ENCODE peak calls at places on chromosome 18, in five cellular contexts. One of them, this sample, is unnamed.
A peak's percentile ranks its signal among the peaks of the same experiment; 100 is the strongest.

GRCh38 chr18:38077219-38077618 is 511.6 kb upstream of the CELF4 start:
- DNase-seq in HCT116: no peak
- DNase-seq in K562: no peak
- DNase-seq in GM12878: no peak
- DNase-seq in SK-N-SH: no peak
- DNase-seq in this sample: no peak

GRCh38 chr18:49813071-49813320 is 337 bp downstream of the ACAA2 start:
- DNase-seq in HCT116: no peak
- DNase-seq in K562: peak; percentile 48
- DNase-seq in GM12878: no peak
- DNase-seq in SK-N-SH: no peak
- DNase-seq in this sample: peak; percentile 24

GRCh38 chr18:62957885-62958472 is 242.6 kb downstream of the PHLPP1 start:
- DNase-seq in HCT116: peak; percentile 40
- DNase-seq in K562: peak; percentile 55
- DNase-seq in GM12878: no peak
- DNase-seq in SK-N-SH: no peak
- DNase-seq in this sample: peak; percentile 46

GRCh38 chr18:59730896-59731295 is 33.7 kb upstream of the CCBE1 start:
- DNase-seq in HCT116: no peak
- DNase-seq in K562: no peak
- DNase-seq in GM12878: no peak
- DNase-seq in SK-N-SH: no peak
- DNase-seq in this sample: no peak

GRCh38 chr18:12976305-12976704 is 14.9 kb upstream of the CEP192 start:
- DNase-seq in HCT116: no peak
- DNase-seq in K562: no peak
- DNase-seq in GM12878: no peak
- DNase-seq in SK-N-SH: no peak
- DNase-seq in this sample: no peak

GRCh38 chr18:59139291-59139614 is 431 bp upstream of the SEC11C start:
- DNase-seq in HCT116: peak; percentile 81
- DNase-seq in K562: peak; percentile 85
- DNase-seq in GM12878: no peak
- DNase-seq in SK-N-SH: peak; percentile 91
- DNase-seq in this sample: peak; percentile 83

GRCh38 chr18:3593904-3594759 is 144.2 kb downstream of the TGIF1 start:
- DNase-seq in HCT116: peak; percentile 95
- DNase-seq in K562: peak; percentile 97
- DNase-seq in GM12878: peak; percentile 81
- DNase-seq in SK-N-SH: peak; percentile 74
- DNase-seq in this sample: peak; percentile 96

GRCh38 chr18:61683856-61684255 is 209.0 kb downstream of the RNF152 start:
- DNase-seq in HCT116: no peak
- DNase-seq in K562: no peak
- DNase-seq in GM12878: no peak
- DNase-seq in SK-N-SH: no peak
- DNase-seq in this sample: no peak

GRCh38 chr18:22964116-22964515 is 31.0 kb downstream of the RBBP8 start:
- DNase-seq in HCT116: no peak
- DNase-seq in K562: no peak
- DNase-seq in GM12878: no peak
- DNase-seq in SK-N-SH: no peak
- DNase-seq in this sample: no peak

GRCh38 chr18:13611616-13612110 is 114.7 kb downstream of the FAM210A start:
- DNase-seq in HCT116: no peak
- DNase-seq in K562: no peak
- DNase-seq in GM12878: no peak
- DNase-seq in SK-N-SH: peak; percentile 64
- DNase-seq in this sample: no peak

GRCh38 chr18:5195656-5196055 is 1.4 kb downstream of the AKAIN1 start:
- DNase-seq in HCT116: no peak
- DNase-seq in K562: no peak
- DNase-seq in GM12878: no peak
- DNase-seq in SK-N-SH: no peak
- DNase-seq in this sample: no peak

GRCh38 chr18:47725656-47726055 is 204.8 kb downstream of the SMAD2 start:
- DNase-seq in HCT116: no peak
- DNase-seq in K562: no peak
- DNase-seq in GM12878: no peak
- DNase-seq in SK-N-SH: no peak
- DNase-seq in this sample: no peak

GRCh38 chr18:50183556-50183955 is 11.4 kb downstream of the MYO5B start:
- DNase-seq in HCT116: peak; percentile 46
- DNase-seq in K562: peak; percentile 35
- DNase-seq in GM12878: no peak
- DNase-seq in SK-N-SH: no peak
- DNase-seq in this sample: peak; percentile 25

GRCh38 chr18:650428-650858 is 7.0 kb upstream of the TYMS start:
- DNase-seq in HCT116: no peak
- DNase-seq in K562: peak; percentile 79
- DNase-seq in GM12878: peak; percentile 74
- DNase-seq in SK-N-SH: no peak
- DNase-seq in this sample: no peak

GRCh38 chr18:655445-655844 is 2.0 kb upstream of the TYMS start:
- DNase-seq in HCT116: no peak
- DNase-seq in K562: no peak
- DNase-seq in GM12878: no peak
- DNase-seq in SK-N-SH: no peak
- DNase-seq in this sample: no peak

GRCh38 chr18:654601-655000 is 2.9 kb upstream of the TYMS start:
- DNase-seq in HCT116: no peak
- DNase-seq in K562: no peak
- DNase-seq in GM12878: no peak
- DNase-seq in SK-N-SH: no peak
- DNase-seq in this sample: no peak

GRCh38 chr18:652131-652530 is 5.3 kb upstream of the TYMS start:
- DNase-seq in HCT116: no peak
- DNase-seq in K562: no peak
- DNase-seq in GM12878: no peak
- DNase-seq in SK-N-SH: no peak
- DNase-seq in this sample: peak; percentile 51

DNA sequence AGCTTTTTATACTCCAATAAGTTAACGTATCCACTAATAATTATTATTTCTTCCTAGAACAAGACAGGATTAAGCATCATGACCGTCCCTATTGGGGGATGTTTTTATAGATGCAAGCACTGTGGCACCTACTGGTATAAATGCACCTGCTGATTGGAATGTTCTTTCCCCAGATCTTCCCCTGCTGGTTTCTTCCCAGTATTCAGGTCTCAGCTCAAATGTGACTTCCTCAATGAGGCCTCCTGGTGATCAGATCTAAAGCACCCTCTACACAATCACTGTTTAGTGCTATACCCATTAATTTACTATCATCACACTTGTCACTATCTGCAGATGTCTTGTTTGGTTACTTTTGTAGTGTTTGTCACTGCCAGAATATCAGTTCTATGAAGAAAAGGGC is 3.9 kb upstream of the TYMS start:
- DNase-seq in HCT116: no peak
- DNase-seq in K562: no peak
- DNase-seq in GM12878: no peak
- DNase-seq in SK-N-SH: no peak
- DNase-seq in this sample: no peak
- TF ChIP-seq ZBTB33 in HCT116: no peak
- TF ChIP-seq ZBTB33 in K562: no peak
- TF ChIP-seq ZBTB33 in GM12878: no peak
- TF ChIP-seq ZBTB33 in SK-N-SH: no peak
- TF ChIP-seq ZBTB33 in this sample: no peak

DNA sequence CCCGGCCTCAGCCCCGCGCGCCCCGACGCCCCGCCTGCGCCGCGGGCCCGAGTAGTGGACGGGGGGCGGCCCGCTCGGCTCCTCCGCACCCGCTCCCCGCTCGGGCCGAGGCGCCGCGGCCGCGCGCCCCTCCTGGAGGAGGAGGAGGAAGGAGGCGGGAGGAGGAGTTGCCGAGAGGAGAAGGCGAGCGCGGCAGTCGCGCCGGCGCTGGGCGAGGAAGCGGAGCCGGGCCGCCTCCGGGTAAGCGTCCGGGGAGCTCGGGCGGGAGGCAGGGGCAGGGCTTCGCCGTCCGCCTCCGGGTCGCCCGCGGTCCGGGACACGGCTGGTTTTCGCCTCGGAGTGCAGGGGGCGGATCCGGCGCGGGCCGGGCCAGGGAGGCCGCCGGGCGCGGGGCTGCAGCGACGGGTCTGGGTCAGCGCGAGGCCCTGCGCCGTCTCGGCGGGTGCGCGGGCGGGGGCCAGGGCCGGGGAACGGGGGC is at the start of gene SOCS6:
- DNase-seq in HCT116: no peak
- DNase-seq in K562: peak; percentile 54
- DNase-seq in GM12878: no peak
- DNase-seq in SK-N-SH: peak; percentile 89
- DNase-seq in this sample: no peak
- TF ChIP-seq ZBTB33 in HCT116: no peak
- TF ChIP-seq ZBTB33 in K562: no peak
- TF ChIP-seq ZBTB33 in GM12878: no peak
- TF ChIP-seq ZBTB33 in SK-N-SH: no peak
- TF ChIP-seq ZBTB33 in this sample: no peak

DNA sequence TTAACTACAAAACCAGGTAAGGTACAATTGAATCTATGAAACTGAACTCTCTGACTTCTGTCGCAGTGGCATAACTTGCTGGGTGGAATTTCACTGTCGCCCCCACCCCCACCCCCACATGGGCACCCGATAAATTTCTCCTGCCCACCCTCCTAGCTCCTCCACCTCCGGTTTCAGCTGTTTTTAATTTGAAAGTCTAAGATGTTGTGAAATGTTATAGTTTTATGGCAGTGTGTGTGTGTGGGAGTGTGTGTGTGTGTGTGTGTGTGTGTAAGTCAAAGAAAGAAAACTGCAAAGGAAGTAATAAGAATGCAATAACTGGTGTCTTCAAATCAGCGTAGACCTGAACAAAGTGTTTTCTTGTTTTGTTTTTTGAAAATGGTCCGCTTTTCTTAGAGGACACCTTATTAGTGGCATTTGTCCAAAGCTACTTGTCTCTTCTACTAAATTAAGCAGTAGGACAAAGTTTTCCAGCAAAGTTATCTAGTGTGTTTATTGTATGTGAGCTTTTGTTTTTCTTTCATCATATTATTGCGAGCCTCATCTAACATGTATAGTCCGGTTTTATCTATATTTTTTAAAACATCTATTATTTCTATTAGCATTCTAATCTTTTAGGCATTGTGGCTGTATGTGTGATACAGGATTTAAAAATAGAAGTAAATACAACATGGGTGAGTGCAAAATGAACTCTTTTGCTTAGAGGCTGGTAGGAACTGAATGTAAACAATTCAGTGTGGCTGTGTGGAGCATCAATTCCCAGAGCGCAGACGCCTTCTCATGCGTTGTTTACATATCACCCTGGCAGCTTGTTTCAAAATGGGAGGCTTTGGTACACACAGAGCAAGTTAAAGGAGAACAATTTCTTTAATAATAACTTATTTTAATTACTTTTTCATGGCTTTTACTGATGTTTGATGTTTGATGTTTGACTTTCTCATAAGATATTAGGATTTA is 610 bp downstream of the DTNA start:
- DNase-seq in HCT116: no peak
- DNase-seq in K562: no peak
- DNase-seq in GM12878: no peak
- DNase-seq in SK-N-SH: peak; percentile 20
- DNase-seq in this sample: no peak
- TF ChIP-seq ZBTB33 in HCT116: no peak
- TF ChIP-seq ZBTB33 in K562: no peak
- TF ChIP-seq ZBTB33 in GM12878: no peak
- TF ChIP-seq ZBTB33 in SK-N-SH: no peak
- TF ChIP-seq ZBTB33 in this sample: no peak

GRCh38 chr18:46414863-46415262 is 242.2 kb downstream of the LOXHD1 start:
- DNase-seq in HCT116: no peak
- DNase-seq in K562: no peak
- DNase-seq in GM12878: no peak
- DNase-seq in SK-N-SH: peak; percentile 57
- DNase-seq in this sample: no peak
- TF ChIP-seq ZBTB33 in HCT116: no peak
- TF ChIP-seq ZBTB33 in K562: no peak
- TF ChIP-seq ZBTB33 in GM12878: no peak
- TF ChIP-seq ZBTB33 in SK-N-SH: no peak
- TF ChIP-seq ZBTB33 in this sample: no peak

DNA sequence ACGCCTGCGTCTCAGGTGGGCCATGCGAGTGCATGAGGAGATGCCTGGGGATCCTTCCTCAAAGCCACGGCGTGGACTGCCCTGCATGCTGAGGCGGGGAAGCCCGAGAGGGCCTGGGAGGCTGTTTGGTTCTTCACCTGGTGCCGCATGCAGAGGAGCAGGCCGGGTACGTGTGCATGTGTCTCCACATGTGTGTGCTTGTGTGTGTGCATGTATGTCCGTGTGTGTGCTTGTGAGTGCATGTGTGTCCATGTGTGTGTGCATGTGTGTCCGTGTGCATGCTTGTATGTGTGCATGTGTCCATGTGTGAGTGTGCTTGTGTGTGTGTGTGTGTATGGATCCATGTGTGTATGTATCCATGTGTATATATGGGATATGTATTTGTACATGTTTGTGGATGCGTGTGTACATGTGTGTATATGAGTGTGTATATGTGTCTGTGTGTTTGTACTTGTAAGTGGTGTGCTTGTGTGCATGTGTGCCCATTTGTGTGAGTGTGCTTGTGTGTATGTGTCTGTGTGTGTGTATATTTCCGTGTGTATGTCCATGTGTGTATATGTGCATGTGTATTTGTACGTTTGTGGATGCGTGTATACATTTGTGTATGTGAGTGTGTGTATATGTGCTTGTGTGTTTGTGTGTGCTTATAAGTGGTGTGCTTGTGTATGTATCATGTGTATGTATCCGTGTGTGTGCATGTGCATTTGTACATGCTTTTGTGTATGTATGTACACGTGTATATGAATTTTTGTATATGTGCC is 79.0 kb downstream of the PTGR3 start:
- DNase-seq in HCT116: no peak
- DNase-seq in K562: no peak
- DNase-seq in GM12878: no peak
- DNase-seq in SK-N-SH: no peak
- DNase-seq in this sample: no peak
- TF ChIP-seq ZBTB33 in HCT116: no peak
- TF ChIP-seq ZBTB33 in K562: no peak
- TF ChIP-seq ZBTB33 in GM12878: no peak
- TF ChIP-seq ZBTB33 in SK-N-SH: no peak
- TF ChIP-seq ZBTB33 in this sample: no peak

GRCh38 chr18:8844721-8845148 is 139.4 kb downstream of the MTCL1 start:
- DNase-seq in HCT116: no peak
- DNase-seq in K562: no peak
- DNase-seq in GM12878: no peak
- DNase-seq in SK-N-SH: peak; percentile 56
- DNase-seq in this sample: no peak
- TF ChIP-seq ZBTB33 in HCT116: no peak
- TF ChIP-seq ZBTB33 in K562: no peak
- TF ChIP-seq ZBTB33 in GM12878: no peak
- TF ChIP-seq ZBTB33 in SK-N-SH: no peak
- TF ChIP-seq ZBTB33 in this sample: no peak

GRCh38 chr18:35241523-35241804 is 630 bp downstream of the ZNF397 start:
- DNase-seq in HCT116: no peak
- DNase-seq in K562: no peak
- DNase-seq in GM12878: peak; percentile 23
- DNase-seq in SK-N-SH: peak; percentile 21
- DNase-seq in this sample: no peak
- TF ChIP-seq ZBTB33 in HCT116: no peak
- TF ChIP-seq ZBTB33 in K562: no peak
- TF ChIP-seq ZBTB33 in GM12878: no peak
- TF ChIP-seq ZBTB33 in SK-N-SH: no peak
- TF ChIP-seq ZBTB33 in this sample: no peak

This sample was measured in HepG2.